ENCODE peak calls at places on chromosomes 2 and 18, in six cellular contexts. One of them, this sample, is unnamed.
A peak's percentile ranks its signal among the peaks of the same experiment; 100 is the strongest.

GRCh38 chr18:45920367-45920766 is 46.8 kb downstream of the EPG5 start:
- DNase-seq in H1: no peak
- DNase-seq in NB4: peak; percentile 5
- DNase-seq in sigmoid colon: peak; percentile 88
- DNase-seq in suprapubic skin: peak; percentile 76
- DNase-seq in IMR-90: peak; percentile 62
- DNase-seq in this sample: no peak

GRCh38 chr18:23710068-23710527 is 20.8 kb downstream of the LAMA3 start:
- DNase-seq in NB4: peak; percentile 25
- DNase-seq in suprapubic skin: no peak
- DNase-seq in sigmoid colon: no peak
- DNase-seq in H1: no peak
- DNase-seq in IMR-90: peak; percentile 20
- DNase-seq in this sample: no peak

GRCh38 chr2:237695201-237695780 is 67.9 kb downstream of the LRRFIP1 start:
- DNase-seq in H1: no peak
- DNase-seq in NB4: peak; percentile 90
- DNase-seq in sigmoid colon: peak; percentile 29
- DNase-seq in suprapubic skin: no peak
- DNase-seq in IMR-90: peak; percentile 99
- DNase-seq in this sample: peak; percentile 48

GRCh38 chr2:11698009-11698922 is 28.3 kb upstream of the NTSR2 start:
- DNase-seq in IMR-90: peak; percentile 81
- DNase-seq in NB4: no peak
- DNase-seq in sigmoid colon: peak; percentile 97
- DNase-seq in H1: no peak
- DNase-seq in suprapubic skin: peak; percentile 92
- DNase-seq in this sample: no peak

GRCh38 chr2:227939271-227940027 is 68.0 kb downstream of the DAW1 start:
- DNase-seq in H1: peak; percentile 50
- DNase-seq in suprapubic skin: no peak
- DNase-seq in sigmoid colon: no peak
- DNase-seq in NB4: peak; percentile 70
- DNase-seq in IMR-90: peak; percentile 15
- DNase-seq in this sample: peak; percentile 43

GRCh38 chr2:206160807-206161179 is 1.1 kb downstream of the EEF1B2 start:
- DNase-seq in sigmoid colon: no peak
- DNase-seq in IMR-90: no peak
- DNase-seq in H1: no peak
- DNase-seq in suprapubic skin: no peak
- DNase-seq in NB4: peak; percentile 42
- DNase-seq in this sample: peak; percentile 28

GRCh38 chr2:111985514-111985913 is 69.6 kb upstream of the TMEM87B start:
- DNase-seq in sigmoid colon: no peak
- DNase-seq in IMR-90: no peak
- DNase-seq in suprapubic skin: no peak
- DNase-seq in H1: peak; percentile 16
- DNase-seq in NB4: no peak
- DNase-seq in this sample: no peak

GRCh38 chr18:8462651-8463185 is 146.5 kb upstream of the RAB12 start:
- DNase-seq in H1: no peak
- DNase-seq in NB4: no peak
- DNase-seq in IMR-90: no peak
- DNase-seq in suprapubic skin: no peak
- DNase-seq in sigmoid colon: no peak
- DNase-seq in this sample: no peak

GRCh38 chr2:6370753-6371152 is 495.0 kb downstream of the CMPK2 start:
- DNase-seq in NB4: no peak
- DNase-seq in suprapubic skin: no peak
- DNase-seq in H1: no peak
- DNase-seq in sigmoid colon: no peak
- DNase-seq in IMR-90: peak; percentile 6
- DNase-seq in this sample: no peak

GRCh38 chr2:175064797-175065196 is 59.6 kb upstream of the CHN1 start:
- DNase-seq in suprapubic skin: no peak
- DNase-seq in NB4: no peak
- DNase-seq in H1: no peak
- DNase-seq in IMR-90: no peak
- DNase-seq in sigmoid colon: no peak
- DNase-seq in this sample: no peak

GRCh38 chr18:48293954-48294893 is 115.0 kb downstream of the ZBTB7C start:
- DNase-seq in IMR-90: no peak
- DNase-seq in sigmoid colon: no peak
- DNase-seq in suprapubic skin: no peak
- DNase-seq in NB4: peak; percentile 76
- DNase-seq in H1: peak; percentile 44
- DNase-seq in this sample: no peak

GRCh38 chr2:187552959-187553681 is 1.1 kb downstream of the TFPI start:
- DNase-seq in IMR-90: peak; percentile 91
- DNase-seq in suprapubic skin: no peak
- DNase-seq in NB4: no peak
- DNase-seq in sigmoid colon: no peak
- DNase-seq in H1: no peak
- DNase-seq in this sample: peak; percentile 81

GRCh38 chr2:235623052-235623451 is 129.2 kb downstream of the AGAP1 start:
- DNase-seq in IMR-90: no peak
- DNase-seq in NB4: no peak
- DNase-seq in suprapubic skin: no peak
- DNase-seq in H1: no peak
- DNase-seq in sigmoid colon: no peak
- DNase-seq in this sample: no peak

GRCh38 chr2:208186465-208186864 is 3.4 kb downstream of the C2orf80 start:
- DNase-seq in H1: no peak
- DNase-seq in sigmoid colon: no peak
- DNase-seq in IMR-90: no peak
- DNase-seq in NB4: no peak
- DNase-seq in suprapubic skin: no peak
- DNase-seq in this sample: no peak

GRCh38 chr2:241844066-241844728 is 14.5 kb downstream of the PDCD1 start:
- DNase-seq in IMR-90: peak; percentile 22
- DNase-seq in H1: peak; percentile 67
- DNase-seq in suprapubic skin: peak; percentile 86
- DNase-seq in NB4: peak; percentile 87
- DNase-seq in sigmoid colon: peak; percentile 89
- DNase-seq in this sample: peak; percentile 89

GRCh38 chr2:7115364-7115763 is 198.2 kb downstream of the RNF144A start:
- DNase-seq in suprapubic skin: no peak
- DNase-seq in IMR-90: no peak
- DNase-seq in H1: no peak
- DNase-seq in NB4: no peak
- DNase-seq in sigmoid colon: no peak
- DNase-seq in this sample: no peak

GRCh38 chr18:4961121-4961909 is 235.7 kb downstream of the AKAIN1 start:
- DNase-seq in NB4: no peak
- DNase-seq in suprapubic skin: no peak
- DNase-seq in H1: no peak
- DNase-seq in sigmoid colon: no peak
- DNase-seq in IMR-90: no peak
- DNase-seq in this sample: no peak

GRCh38 chr18:73283032-73283431 is 415.2 kb upstream of the NETO1 start:
- DNase-seq in IMR-90: peak; percentile 27
- DNase-seq in sigmoid colon: no peak
- DNase-seq in suprapubic skin: no peak
- DNase-seq in H1: no peak
- DNase-seq in NB4: no peak
- DNase-seq in this sample: no peak

GRCh38 chr2:173963323-173963816 is 1.8 kb downstream of the SP3 start:
- DNase-seq in sigmoid colon: peak; percentile 67
- DNase-seq in suprapubic skin: peak; percentile 74
- DNase-seq in NB4: peak; percentile 82
- DNase-seq in H1: no peak
- DNase-seq in IMR-90: peak; percentile 75
- DNase-seq in this sample: peak; percentile 83

GRCh38 chr2:26477126-26477910 is 606 bp downstream of the OTOF start:
- DNase-seq in IMR-90: no peak
- DNase-seq in suprapubic skin: no peak
- DNase-seq in H1: no peak
- DNase-seq in NB4: peak; percentile 39
- DNase-seq in sigmoid colon: no peak
- DNase-seq in this sample: no peak

GRCh38 chr2:46984034-46984433 is 68.4 kb upstream of the MCFD2 start:
- DNase-seq in H1: no peak
- DNase-seq in suprapubic skin: no peak
- DNase-seq in IMR-90: no peak
- DNase-seq in sigmoid colon: peak; percentile 63
- DNase-seq in NB4: peak; percentile 73
- DNase-seq in this sample: no peak

GRCh38 chr2:187360286-187360685 is 87.8 kb downstream of the CALCRL start:
- DNase-seq in suprapubic skin: no peak
- DNase-seq in H1: no peak
- DNase-seq in IMR-90: no peak
- DNase-seq in NB4: no peak
- DNase-seq in sigmoid colon: no peak
- DNase-seq in this sample: no peak

GRCh38 chr2:60882971-60883753 is 1.8 kb downstream of the REL start:
- DNase-seq in H1: no peak
- DNase-seq in suprapubic skin: no peak
- DNase-seq in IMR-90: peak; percentile 15
- DNase-seq in NB4: peak; percentile 79
- DNase-seq in sigmoid colon: no peak
- DNase-seq in this sample: peak; percentile 61

GRCh38 chr2:138818479-138818878 is 38.3 kb upstream of the NXPH2 start:
- DNase-seq in H1: no peak
- DNase-seq in NB4: no peak
- DNase-seq in sigmoid colon: no peak
- DNase-seq in IMR-90: no peak
- DNase-seq in suprapubic skin: no peak
- DNase-seq in this sample: no peak

GRCh38 chr2:37688771-37689468 is 17.5 kb upstream of the CDC42EP3 start:
- DNase-seq in suprapubic skin: no peak
- DNase-seq in H1: no peak
- DNase-seq in sigmoid colon: no peak
- DNase-seq in IMR-90: peak; percentile 91
- DNase-seq in NB4: no peak
- DNase-seq in this sample: no peak

GRCh38 chr2:70190086-70190412 is 770 bp downstream of the C2orf42 start:
- DNase-seq in IMR-90: peak; percentile 33
- DNase-seq in NB4: peak; percentile 76
- DNase-seq in sigmoid colon: no peak
- DNase-seq in suprapubic skin: no peak
- DNase-seq in H1: no peak
- DNase-seq in this sample: peak; percentile 77

GRCh38 chr2:47354013-47354816 is 48.7 kb upstream of the MSH2 start:
- DNase-seq in sigmoid colon: peak; percentile 21
- DNase-seq in H1: no peak
- DNase-seq in IMR-90: peak; percentile 37
- DNase-seq in NB4: peak; percentile 33
- DNase-seq in suprapubic skin: peak; percentile 53
- DNase-seq in this sample: no peak

DNA sequence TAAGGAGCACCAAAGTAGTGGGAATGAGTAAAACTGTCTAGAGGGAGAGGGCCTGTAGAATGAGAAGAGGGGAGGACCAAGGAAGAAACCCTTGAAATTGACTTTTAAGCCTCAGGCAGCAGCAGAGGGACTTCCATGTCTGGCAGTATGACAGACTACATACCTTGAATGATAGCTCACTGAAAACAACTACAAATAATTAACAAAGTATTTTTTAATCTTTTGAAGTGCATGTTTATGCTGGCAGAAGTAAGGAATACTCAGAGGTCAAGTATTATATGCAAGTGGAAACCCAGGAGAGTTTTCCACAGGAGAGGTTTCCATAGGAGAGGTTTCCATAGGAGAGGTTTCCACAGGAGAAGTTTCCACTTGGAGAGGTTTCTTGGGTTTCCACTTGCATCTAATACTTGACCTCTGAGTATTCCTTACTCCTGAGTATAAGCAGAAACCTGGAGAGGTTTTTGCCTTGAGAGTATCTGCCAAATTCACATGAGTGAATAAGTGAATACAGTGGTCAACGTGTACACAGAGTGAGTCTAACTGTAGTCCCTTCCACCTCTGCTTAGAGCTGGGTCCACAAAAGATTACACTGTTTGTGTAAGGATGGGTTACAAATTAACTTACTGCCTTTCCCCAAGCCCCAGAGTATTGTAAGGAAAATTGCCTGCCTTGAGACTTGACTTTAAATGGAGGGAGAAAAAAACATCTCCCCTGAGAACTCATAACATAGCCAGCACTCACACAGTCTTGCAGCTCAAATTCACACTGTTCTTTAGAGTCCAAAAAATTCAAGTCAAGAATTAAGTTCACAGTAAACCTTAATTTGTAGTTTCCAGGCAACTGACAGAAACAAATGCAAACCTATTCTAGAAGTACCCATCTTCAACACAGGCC is 34.1 kb upstream of the TMEM17 start:
- DNase-seq in suprapubic skin: no peak
- DNase-seq in sigmoid colon: no peak
- DNase-seq in NB4: no peak
- DNase-seq in IMR-90: no peak
- DNase-seq in H1: no peak
- DNase-seq in this sample: no peak
- TF ChIP-seq POLR2A in suprapubic skin: no peak
- TF ChIP-seq POLR2A in sigmoid colon: no peak
- TF ChIP-seq POLR2A in NB4: no peak
- TF ChIP-seq POLR2A in IMR-90: no peak
- TF ChIP-seq POLR2A in H1: no peak
- TF ChIP-seq POLR2A in this sample: no peak

GRCh38 chr2:218398437-218399390 is 954 bp upstream of the CTDSP1 start:
- DNase-seq in sigmoid colon: peak; percentile 94
- DNase-seq in H1: peak; percentile 69
- DNase-seq in suprapubic skin: peak; percentile 89
- DNase-seq in IMR-90: peak; percentile 45
- DNase-seq in NB4: peak; percentile 91
- DNase-seq in this sample: peak; percentile 88

GRCh38 chr2:218397502-218398436 is 1.9 kb upstream of the CTDSP1 start:
- DNase-seq in H1: peak; percentile 67
- DNase-seq in sigmoid colon: peak; percentile 90
- DNase-seq in IMR-90: peak; percentile 60
- DNase-seq in suprapubic skin: peak; percentile 87
- DNase-seq in NB4: peak; percentile 93
- DNase-seq in this sample: peak; percentile 88

GRCh38 chr2:218400167-218400929 is 680 bp downstream of the CTDSP1 start:
- DNase-seq in sigmoid colon: peak; percentile 79
- DNase-seq in suprapubic skin: peak; percentile 83
- DNase-seq in H1: peak; percentile 80
- DNase-seq in IMR-90: no peak
- DNase-seq in NB4: peak; percentile 70
- DNase-seq in this sample: peak; percentile 74

GRCh38 chr2:218400930-218401833 is 1.5 kb downstream of the CTDSP1 start:
- DNase-seq in suprapubic skin: peak; percentile 72
- DNase-seq in sigmoid colon: peak; percentile 73
- DNase-seq in H1: no peak
- DNase-seq in IMR-90: no peak
- DNase-seq in NB4: peak; percentile 36
- DNase-seq in this sample: peak; percentile 43

GRCh38 chr2:218399391-218400166 is at the start of gene CTDSP1:
- DNase-seq in IMR-90: peak; percentile 96
- DNase-seq in sigmoid colon: peak; percentile 99
- DNase-seq in suprapubic skin: peak; percentile 98
- DNase-seq in NB4: peak; percentile 100
- DNase-seq in H1: peak; percentile 97
- DNase-seq in this sample: peak; percentile 95
- TF ChIP-seq POLR2A in IMR-90: peak; percentile 23
- TF ChIP-seq POLR2A in sigmoid colon: peak; percentile 36
- TF ChIP-seq POLR2A in suprapubic skin: peak; percentile 50
- TF ChIP-seq POLR2A in NB4: peak; percentile 57
- TF ChIP-seq POLR2A in H1: no peak
- TF ChIP-seq POLR2A in this sample: peak; percentile 71

GRCh38 chr18:58417752-58418151 is 211.1 kb downstream of the ALPK2 start:
- DNase-seq in IMR-90: peak; percentile 59
- DNase-seq in H1: no peak
- DNase-seq in suprapubic skin: no peak
- DNase-seq in NB4: no peak
- DNase-seq in sigmoid colon: no peak
- DNase-seq in this sample: no peak
- TF ChIP-seq POLR2A in IMR-90: no peak
- TF ChIP-seq POLR2A in H1: no peak
- TF ChIP-seq POLR2A in suprapubic skin: no peak
- TF ChIP-seq POLR2A in NB4: no peak
- TF ChIP-seq POLR2A in sigmoid colon: no peak
- TF ChIP-seq POLR2A in this sample: no peak

GRCh38 chr2:97713296-97714083 is at the start of gene ZAP70:
- DNase-seq in sigmoid colon: peak; percentile 56
- DNase-seq in H1: no peak
- DNase-seq in NB4: no peak
- DNase-seq in suprapubic skin: peak; percentile 40
- DNase-seq in IMR-90: no peak
- DNase-seq in this sample: no peak
- TF ChIP-seq POLR2A in sigmoid colon: no peak
- TF ChIP-seq POLR2A in H1: no peak
- TF ChIP-seq POLR2A in NB4: no peak
- TF ChIP-seq POLR2A in suprapubic skin: no peak
- TF ChIP-seq POLR2A in IMR-90: no peak
- TF ChIP-seq POLR2A in this sample: no peak